ENCODE peak calls at places on chromosomes 12 and 14, in five cellular contexts. M is GM23248, Y is neuronal stem cell, V is H1, L is stomach. Z is an unnamed sample. For H3K4me1, the result is how much of the 10 kb centered on the place peaks cover.

GRCh38 chr12:116352315-116352835 is 74.9 kb upstream of the MED13L start:
- DNase-seq in M (no peak), Y (no peak), V (no peak), L (no peak), Z (no peak)

GRCh38 chr12:68505915-68506314 is 104.8 kb upstream of the RAP1B start:
- DNase-seq in M (peak), Y (no peak), V (no peak), L (no peak), Z (no peak)

GRCh38 chr12:53381739-53382630 is 2.0 kb downstream of the SP1 start:
- DNase-seq in M (peak), Y (no peak), V (peak), L (peak), Z (peak)

GRCh38 chr14:36570065-36570464 is 12.3 kb downstream of the NKX2-8 start:
- DNase-seq in M (no peak), Y (no peak), V (no peak), L (no peak), Z (no peak)

GRCh38 chr14:100076133-100076532 is 10.9 kb downstream of the EVL start:
- DNase-seq in M (peak), Y (no peak), V (no peak), L (no peak), Z (no peak)

GRCh38 chr12:54379401-54380201 is 4.9 kb downstream of the ZNF385A start:
- DNase-seq in M (peak), Y (peak), V (peak), L (peak), Z (no peak)

GRCh38 chr14:68987653-68988036 is 8.5 kb upstream of the ACTN1 start:
- DNase-seq in M (no peak), Y (peak), V (no peak), L (no peak), Z (no peak)

GRCh38 chr14:70640938-70641547 is 673 bp upstream of the TTC9 start:
- DNase-seq in M (peak), Y (peak), V (peak), L (peak), Z (no peak)

GRCh38 chr12:29133141-29133540 is 15.9 kb upstream of the FAR2 start:
- DNase-seq in M (no peak), Y (no peak), V (no peak), L (no peak), Z (no peak)

GRCh38 chr14:72965249-72965648 is 39.0 kb downstream of the DCAF4 start:
- DNase-seq in M (peak), Y (no peak), V (no peak), L (no peak), Z (no peak)

GRCh38 chr12:47378907-47379306 is 299.1 kb upstream of the AMIGO2 start:
- DNase-seq in M (peak), Y (no peak), V (no peak), L (no peak), Z (no peak)

GRCh38 chr14:59278111-59278510 is 89.6 kb downstream of the DAAM1 start:
- DNase-seq in M (peak), Y (no peak), V (no peak), L (no peak), Z (no peak)

GRCh38 chr12:116459921-116460666 is 99.1 kb upstream of the MAP1LC3B2 start:
- DNase-seq in M (peak), Y (no peak), V (no peak), L (no peak), Z (no peak)

GRCh38 chr12:49489720-49490119 is 49.1 kb upstream of the KCNH3 start:
- DNase-seq in M (peak), Y (no peak), V (no peak), L (no peak), Z (no peak)

GRCh38 chr14:71380271-71380670 is 473.0 kb downstream of the PCNX1 start:
- DNase-seq in M (peak), Y (no peak), V (no peak), L (no peak), Z (no peak)

GRCh38 chr14:94631536-94632304 is 19.5 kb downstream of the SERPINA3 start:
- DNase-seq in M (no peak), Y (no peak), V (no peak), L (no peak), Z (no peak)

GRCh38 chr12:22409071-22409951 is 74.8 kb upstream of the ST8SIA1 start:
- DNase-seq in M (peak), Y (no peak), V (no peak), L (no peak), Z (no peak)

GRCh38 chr14:67765192-67765834 is 51.1 kb downstream of the ZFYVE26 start:
- DNase-seq in M (no peak), Y (no peak), V (no peak), L (no peak), Z (no peak)

GRCh38 chr12:28457785-28458184 is 267.5 kb downstream of the CCDC91 start:
- DNase-seq in M (no peak), Y (no peak), V (no peak), L (no peak), Z (no peak)

GRCh38 chr14:64828096-64828495 is 51.6 kb downstream of the SPTB start:
- DNase-seq in M (no peak), Y (no peak), V (no peak), L (no peak), Z (no peak)

DNA sequence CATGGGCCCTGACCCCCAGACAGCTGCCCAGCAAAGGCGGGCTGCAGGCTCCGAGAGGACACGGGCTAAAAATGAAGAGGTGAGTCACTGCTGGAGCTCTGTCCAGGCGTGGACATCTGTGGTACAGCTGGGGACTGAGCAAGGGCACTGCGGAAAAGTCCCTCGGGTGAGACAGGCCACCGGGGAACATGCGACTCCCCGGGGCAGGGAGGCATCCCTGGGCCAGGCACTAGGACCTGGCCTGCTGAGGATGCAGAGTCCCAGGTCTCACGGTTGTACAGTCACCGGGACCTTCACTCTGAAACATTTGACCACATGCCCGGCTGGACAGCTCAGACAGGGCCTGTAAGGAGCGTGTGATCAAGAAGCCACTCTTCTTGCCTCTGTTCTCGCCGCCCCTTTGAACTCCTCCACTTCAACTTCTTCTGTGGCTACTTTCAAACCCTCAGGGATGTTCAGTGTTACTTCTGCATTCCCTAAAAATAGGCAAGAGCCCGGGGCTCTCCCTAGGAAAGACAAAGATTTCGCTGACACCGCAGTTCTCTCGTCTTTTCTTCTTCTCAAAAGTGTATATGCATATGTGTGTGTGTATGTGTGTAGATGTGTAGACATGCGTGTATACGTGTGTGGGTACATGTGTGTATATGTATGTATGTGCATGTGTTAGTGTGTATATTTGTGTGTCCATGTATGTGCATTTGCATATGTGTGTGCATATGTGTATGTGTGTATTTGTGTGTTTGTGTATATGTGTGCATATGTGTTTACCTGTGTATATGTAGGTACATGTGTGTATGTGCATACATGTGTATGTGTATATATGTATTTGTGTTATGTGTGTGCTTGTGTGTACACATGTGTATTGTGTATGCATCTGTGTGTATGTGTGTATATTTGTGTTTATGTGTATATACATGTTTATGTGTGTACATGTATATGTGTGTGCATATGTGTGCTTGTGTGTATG is 5.0 kb upstream of the RFLNA start:
- DNase-seq in M (peak), Y (no peak), V (no peak), L (no peak), Z (no peak)
- H3K4me3 ChIP-seq in M (peak), Y (no peak), V (no peak), L (peak), Z (no peak)

GRCh38 chr14:61381589-61381988 is 60.2 kb downstream of the PRKCH start:
- DNase-seq in M (no peak), Y (no peak), V (no peak), L (no peak), Z (no peak)

GRCh38 chr14:61382842-61383241 is 61.5 kb downstream of the PRKCH start:
- DNase-seq in M (no peak), Y (no peak), V (no peak), L (no peak), Z (no peak)

GRCh38 chr14:61376314-61376713 is 54.9 kb downstream of the PRKCH start:
- DNase-seq in M (no peak), Y (no peak), V (no peak), L (no peak), Z (no peak)

GRCh38 chr14:61380984-61381383 is 59.6 kb downstream of the PRKCH start:
- DNase-seq in M (no peak), Y (no peak), V (no peak), L (no peak), Z (no peak)

DNA sequence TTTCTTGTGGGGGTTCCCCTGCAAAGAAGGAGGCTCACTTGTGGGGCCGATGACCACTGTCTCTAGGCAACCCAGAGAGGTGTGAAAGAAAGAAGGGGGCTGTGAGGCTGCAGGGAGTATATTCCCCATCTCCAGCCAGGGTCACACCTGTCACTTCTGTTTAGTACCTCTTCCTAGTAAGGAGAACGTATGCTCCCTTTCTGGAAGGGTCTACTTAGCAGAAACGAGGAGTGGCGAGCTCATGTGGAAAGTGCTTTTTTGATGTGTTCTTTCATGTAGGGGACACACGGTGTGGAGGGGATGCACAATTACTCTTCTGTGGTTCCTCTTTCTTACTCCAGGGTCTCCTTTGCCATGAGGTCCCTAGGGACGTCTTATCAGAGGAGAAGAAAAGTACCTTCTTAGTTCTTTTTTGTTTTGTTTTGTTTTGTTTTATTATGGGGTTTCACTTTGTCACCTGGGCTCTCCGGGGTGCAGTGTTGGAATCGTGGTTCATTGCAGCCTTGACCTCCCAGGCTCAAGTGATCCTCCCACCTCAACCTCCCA is 58.3 kb downstream of the PRKCH start:
- DNase-seq in M (no peak), Y (no peak), V (no peak), L (no peak), Z (no peak)
- H3K27ac ChIP-seq in M (no peak), Y (no peak), V (no peak), L (no peak), Z (no peak)

DNA sequence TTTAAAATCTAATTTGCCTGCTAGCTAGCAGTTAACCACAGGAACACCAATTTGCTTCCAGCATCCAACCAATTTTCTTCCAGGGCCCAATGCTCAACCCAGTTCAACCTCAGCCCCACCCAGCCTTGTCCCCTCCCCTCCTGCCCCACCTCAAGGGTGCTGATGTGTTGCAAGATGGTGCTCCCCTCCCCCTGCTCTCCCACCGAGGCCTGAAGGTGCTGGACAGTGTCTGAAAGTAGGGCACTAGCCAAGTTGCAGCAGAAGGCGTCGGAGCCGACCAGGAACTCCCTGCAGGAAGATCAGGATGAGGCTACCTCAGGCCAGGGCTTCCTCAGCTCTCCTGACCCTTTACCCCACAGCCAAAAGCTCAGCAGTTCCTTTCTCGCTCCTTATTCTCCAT is 3.7 kb downstream of the STAT6 start:
- DNase-seq in M (peak), Y (no peak), V (no peak), L (peak), Z (no peak)
- H3K4me1 ChIP-seq in M (under half), Y (under half), V (under half), L (under half), Z (under half)

GRCh38 chr14:101963611-101964296 is 619 bp upstream of the DYNC1H1 start:
- DNase-seq in M (no peak), Y (no peak), V (no peak), L (no peak), Z (no peak)
- H3K4me3 ChIP-seq in M (peak), Y (peak), V (peak), L (peak), Z (peak)

GRCh38 chr12:94305293-94305957 is 154.2 kb downstream of the CEP83 start:
- DNase-seq in M (peak), Y (no peak), V (no peak), L (no peak), Z (no peak)
- H3K27ac ChIP-seq in M (no peak), Y (no peak), V (peak), L (peak), Z (peak)

GRCh38 chr12:63961543-63961942 is 117.0 kb downstream of the SRGAP1 start:
- DNase-seq in M (no peak), Y (no peak), V (no peak), L (no peak), Z (no peak)
- H3K4me1 ChIP-seq in M (under half), Y (under half), V (under half), L (under half), Z (under half)

DNA sequence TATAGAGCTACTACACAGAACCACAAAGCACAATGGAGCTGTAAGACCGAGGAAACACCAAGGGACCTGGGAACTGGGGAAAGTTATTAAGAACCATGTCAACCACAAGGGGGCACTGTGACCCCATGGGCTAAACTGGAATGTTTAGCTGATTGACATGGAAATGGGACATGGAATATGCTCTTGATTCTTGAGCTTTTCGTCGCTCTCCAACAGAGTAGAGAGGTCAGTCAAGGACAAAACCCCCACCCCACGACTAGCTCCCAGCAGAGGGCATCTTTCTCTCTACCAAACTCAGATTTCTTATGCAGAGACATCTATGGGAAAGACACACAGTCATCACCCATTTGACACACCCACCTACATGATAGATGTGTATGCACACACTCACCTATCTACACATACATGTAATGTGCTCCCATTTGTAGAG is 10.1 kb downstream of the NDRG2 start:
- DNase-seq in M (peak), Y (peak), V (peak), L (peak), Z (peak)
- H3K4me3 ChIP-seq in M (no peak), Y (no peak), V (no peak), L (no peak), Z (no peak)

Z was measured in iPS DF 6.9.